ENCODE peak calls at places on chromosomes 5 and 9, in five cellular contexts. X is SW480; U is uterus; D is naive thymus-derived CD4-positive, alpha-beta T cell; F is CD8-positive, alpha-beta T cell. L is an unnamed sample.

GRCh38 chr9:137482094-137482781 is 23.1 kb upstream of the NSMF start:
- DNase-seq in U (peak), D (no peak), X (peak), F (no peak), L (no peak)

GRCh38 chr9:68964102-68964541 is 49.8 kb downstream of the PRKACG start:
- DNase-seq in X (no peak), F (no peak), D (no peak), U (no peak), L (no peak)

GRCh38 chr9:137455361-137455991 is 3.7 kb downstream of the NSMF start:
- DNase-seq in U (peak), D (no peak), X (peak), F (no peak), L (no peak)

GRCh38 chr5:175219256-175219835 is 224.6 kb downstream of the DRD1 start:
- DNase-seq in D (no peak), F (no peak), U (no peak), X (no peak), L (no peak)

GRCh38 chr9:73118898-73119554 is 32.6 kb upstream of the ANXA1 start:
- DNase-seq in F (no peak), D (no peak), X (no peak), U (no peak), L (peak)

GRCh38 chr9:18658764-18659705 is 185.1 kb downstream of the ADAMTSL1 start:
- DNase-seq in X (no peak), F (no peak), D (no peak), U (no peak), L (peak)

GRCh38 chr9:126822278-126822677 is 17.4 kb downstream of the ZBTB43 start:
- DNase-seq in F (no peak), D (no peak), X (no peak), U (no peak), L (no peak)

GRCh38 chr5:18534119-18534518 is 899.9 kb downstream of the TAF11L14 start:
- DNase-seq in U (no peak), X (no peak), F (no peak), D (no peak), L (no peak)

GRCh38 chr5:45774528-45774927 is 78.3 kb upstream of the HCN1 start:
- DNase-seq in X (peak), D (no peak), U (no peak), F (no peak), L (no peak)

GRCh38 chr5:43428034-43428712 is 16.0 kb upstream of the CCL28 start:
- DNase-seq in D (no peak), F (no peak), U (no peak), X (no peak), L (peak)

GRCh38 chr9:81690251-81690851 is 1.0 kb upstream of the TLE1 start:
- DNase-seq in U (peak), D (no peak), F (no peak), X (no peak), L (peak)

GRCh38 chr9:77725820-77726219 is 77.7 kb upstream of the GNA14 start:
- DNase-seq in U (no peak), D (peak), X (no peak), F (no peak), L (no peak)

GRCh38 chr5:65094279-65094678 is 325.5 kb downstream of the CWC27 start:
- DNase-seq in X (no peak), D (no peak), U (no peak), F (no peak), L (no peak)

GRCh38 chr9:100125236-100125635 is 26.2 kb downstream of the INVS start:
- DNase-seq in D (no peak), X (no peak), F (no peak), U (no peak), L (no peak)

GRCh38 chr5:62308439-62308838 is 2.4 kb downstream of the KIF2A start:
- DNase-seq in D (no peak), X (no peak), U (no peak), F (no peak), L (no peak)

GRCh38 chr5:142671801-142672200 is 14.1 kb downstream of the FGF1 start:
- DNase-seq in X (peak), D (no peak), F (no peak), U (no peak), L (peak)

GRCh38 chr9:87516222-87516930 is 18.7 kb downstream of the DAPK1 start:
- DNase-seq in U (peak), F (no peak), X (no peak), D (no peak), L (peak)

GRCh38 chr5:142296914-142297417 is 27.9 kb downstream of the SPRY4 start:
- DNase-seq in U (no peak), F (no peak), D (no peak), X (peak), L (peak)

GRCh38 chr9:37951671-37952579 is 48.0 kb upstream of the SLC25A51 start:
- DNase-seq in X (no peak), F (no peak), U (no peak), D (no peak), L (no peak)

GRCh38 chr9:20683351-20684034 is 566 bp upstream of the FOCAD start:
- DNase-seq in U (peak), X (peak), D (peak), F (peak), L (peak)

GRCh38 chr5:114839360-114839759 is 330.3 kb downstream of the TRIM36 start:
- DNase-seq in D (no peak), F (no peak), X (no peak), U (no peak), L (no peak)